ENCODE peak calls at places on chromosome 15, in seven cellular contexts. U is kidney epithelial cell; C is Jurkat, Clone E6-1; F is M059J; Q is HTR-8/SVneo; R is EL; I is choroid plexus epithelial cell. H is an unnamed sample.
A peak's percentile ranks its signal among the peaks of the same experiment; 100 is the strongest.

GRCh38 chr15:101540480-101541239 is 51.2 kb upstream of the PCSK6 start:
- DNase-seq in U (no peak), C (no peak), F (peak; percentile 35), Q (peak; percentile 30), R (no peak), I (no peak), H (peak; percentile 23)

GRCh38 chr15:62932436-62932835 is 110.1 kb upstream of the TPM1 start:
- DNase-seq in U (no peak), C (no peak), F (peak; percentile 37), Q (no peak), R (peak; percentile 87), I (peak; percentile 78), H (no peak)

GRCh38 chr15:26759991-26760390 is 12.9 kb downstream of the GABRB3 start:
- DNase-seq in U (no peak), C (no peak), F (no peak), Q (no peak), R (no peak), I (no peak), H (no peak)

GRCh38 chr15:92448370-92448769 is 54.7 kb downstream of the ST8SIA2 start:
- DNase-seq in U (no peak), C (no peak), F (no peak), Q (no peak), R (no peak), I (no peak), H (no peak)

GRCh38 chr15:38069506-38069905 is 135.1 kb downstream of the TMCO5A start:
- DNase-seq in U (peak; percentile 62), C (no peak), F (peak; percentile 80), Q (peak; percentile 13), R (peak; percentile 75), I (peak; percentile 91), H (peak; percentile 83)

GRCh38 chr15:71261934-71262333 is 146.7 kb downstream of the THSD4 start:
- DNase-seq in U (no peak), C (no peak), F (no peak), Q (no peak), R (no peak), I (no peak), H (no peak)

GRCh38 chr15:55535436-55535835 is 27.4 kb upstream of the DNAAF4 start:
- DNase-seq in U (no peak), C (peak; percentile 64), F (no peak), Q (no peak), R (no peak), I (no peak), H (no peak)

GRCh38 chr15:60695713-60696522 is 217.0 kb upstream of the ICE2 start:
- DNase-seq in U (no peak), C (peak; percentile 17), F (no peak), Q (no peak), R (no peak), I (no peak), H (peak; percentile 13)

GRCh38 chr15:34101366-34102174 is at the start of the genes EMC7 and PGBD4:
- DNase-seq in U (peak; percentile 99), C (peak; percentile 99), F (peak; percentile 99), Q (peak; percentile 90), R (peak; percentile 99), I (peak; percentile 100), H (peak; percentile 98)

GRCh38 chr15:90681480-90681879 is 35.7 kb upstream of the BLM start:
- DNase-seq in U (peak; percentile 54), C (no peak), F (peak; percentile 98), Q (peak; percentile 51), R (peak; percentile 94), I (peak; percentile 71), H (peak; percentile 92)